ENCODE peak calls at places on chromosomes 13 and 19, in four cellular contexts. Q is H9, Z is IMR-90, H is H1. Y is an unnamed sample.

GRCh38 chr19:610801-611505 is 21.3 kb downstream of the HCN2 start:
- DNase-seq in Q (no peak), Z (peak), H (no peak), Y (no peak)

GRCh38 chr19:4831351-4832340 is at the start of gene TICAM1:
- DNase-seq in Z (peak), H (no peak), Q (no peak), Y (no peak)

GRCh38 chr13:102852556-102852955 is 6.7 kb downstream of the ERCC5 start:
- DNase-seq in H (no peak), Z (no peak), Q (no peak), Y (no peak)

GRCh38 chr13:51523082-51523518 is 61.2 kb upstream of the WDFY2 start:
- DNase-seq in Z (peak), Q (no peak), H (no peak), Y (peak)

GRCh38 chr19:42271861-42272534 is 2.9 kb downstream of the CIC start:
- DNase-seq in H (no peak), Z (no peak), Q (no peak), Y (no peak)

GRCh38 chr19:21463449-21464105 is 41.8 kb upstream of the ZNF429 start:
- DNase-seq in Z (no peak), H (peak), Q (peak), Y (peak)

GRCh38 chr19:29308977-29309520 is 96.1 kb upstream of the UQCRFS1 start:
- DNase-seq in Z (no peak), Q (peak), H (no peak), Y (peak)

GRCh38 chr13:41411536-41411935 is 45.8 kb upstream of the RGCC start:
- DNase-seq in Q (peak), H (no peak), Z (peak), Y (peak)

GRCh38 chr13:105139380-105140285 is 1395.8 kb downstream of the EFNB2 start:
- DNase-seq in H (no peak), Q (peak), Z (peak), Y (no peak)

GRCh38 chr19:575527-576506 is 3.4 kb downstream of the BSG start:
- DNase-seq in Q (no peak), Z (peak), H (no peak), Y (no peak)

GRCh38 chr13:46296920-46297319 is 85.2 kb downstream of the LRRC63 start:
- DNase-seq in Z (peak), H (no peak), Q (no peak), Y (peak)

GRCh38 chr19:18284710-18285430 is 3.4 kb upstream of the JUND start:
- DNase-seq in H (no peak), Z (no peak), Q (no peak), Y (no peak)

GRCh38 chr13:20288561-20288960 is 56.4 kb upstream of the GJB6 start:
- DNase-seq in H (no peak), Z (no peak), Q (no peak), Y (no peak)

GRCh38 chr19:38267780-38268430 is 3.5 kb downstream of the SPINT2 start:
- DNase-seq in Z (no peak), Q (no peak), H (no peak), Y (peak)

GRCh38 chr13:93183302-93183701 is 43.3 kb upstream of the GPC6 start:
- DNase-seq in H (peak), Q (peak), Z (no peak), Y (peak)

GRCh38 chr19:48591021-48591420 is 15.5 kb upstream of the SPACA4 start:
- DNase-seq in Z (no peak), Q (no peak), H (no peak), Y (peak)

GRCh38 chr19:40449506-40449905 is 5.4 kb upstream of the SERTAD3 start:
- DNase-seq in H (no peak), Z (no peak), Q (no peak), Y (no peak)

DNA sequence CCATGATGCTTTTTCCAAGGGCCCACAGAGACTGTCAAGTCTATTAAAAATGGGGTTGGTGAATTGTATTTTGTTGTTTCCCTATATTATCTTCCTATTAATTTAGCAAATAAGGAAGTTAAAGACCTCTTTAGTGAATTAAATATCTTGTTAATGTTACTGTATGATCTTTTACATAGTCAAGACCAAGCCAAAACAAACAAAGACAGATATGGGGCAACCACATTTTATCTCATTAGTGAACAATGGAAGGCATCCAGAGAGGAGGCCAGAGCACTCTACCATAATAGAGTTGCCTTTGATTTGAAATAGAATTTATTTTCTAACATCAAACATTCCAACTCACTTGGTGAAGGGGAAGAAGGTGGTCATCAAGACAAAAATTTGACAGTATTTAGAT is 169.4 kb downstream of the B3GLCT start:
- DNase-seq in Q (no peak), H (no peak), Z (no peak), Y (no peak)
- H3K56ac ChIP-seq in Q (no peak), H (no peak), Z (no peak), Y (no peak)

GRCh38 chr19:35042056-35042730 is 672 bp downstream of the HPN start:
- DNase-seq in H (no peak), Q (no peak), Z (no peak), Y (no peak)

GRCh38 chr19:35040826-35041547 is 534 bp upstream of the HPN start:
- DNase-seq in Q (peak), Z (no peak), H (no peak), Y (peak)

GRCh38 chr19:35040474-35040825 is 1.1 kb upstream of the HPN start:
- DNase-seq in Z (no peak), H (no peak), Q (no peak), Y (no peak)

GRCh38 chr19:35042954-35043604 is 1.6 kb downstream of the HPN start:
- DNase-seq in Z (no peak), H (no peak), Q (no peak), Y (no peak)

DNA sequence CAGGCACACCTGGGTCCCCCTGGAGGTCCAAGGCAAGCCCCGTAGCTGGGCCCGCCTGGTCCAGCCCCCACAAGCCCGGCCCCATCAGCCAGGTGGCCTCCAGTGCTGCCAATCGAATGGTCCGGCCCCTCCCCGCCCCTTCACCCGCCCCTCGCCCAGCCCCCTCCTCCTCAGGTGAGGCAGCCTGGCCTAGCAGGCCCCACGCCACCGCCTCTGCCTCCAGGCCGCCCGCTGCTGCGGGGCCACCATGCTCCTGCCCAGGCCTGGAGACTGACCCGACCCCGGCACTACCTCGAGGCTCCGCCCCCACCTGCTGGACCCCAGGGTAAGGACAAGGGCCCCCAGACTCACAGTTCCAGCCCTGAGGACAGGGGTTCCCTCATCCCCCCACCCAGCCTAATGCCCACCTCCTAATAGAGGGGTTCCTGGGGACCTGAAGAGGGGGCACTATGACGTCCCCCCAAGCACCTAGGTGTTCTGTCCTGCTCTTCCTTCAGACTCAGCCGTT is at the start of gene HPN:
- DNase-seq in Q (peak), Z (no peak), H (no peak), Y (peak)
- H3K56ac ChIP-seq in Q (no peak), Z (no peak), H (peak), Y (peak)

DNA sequence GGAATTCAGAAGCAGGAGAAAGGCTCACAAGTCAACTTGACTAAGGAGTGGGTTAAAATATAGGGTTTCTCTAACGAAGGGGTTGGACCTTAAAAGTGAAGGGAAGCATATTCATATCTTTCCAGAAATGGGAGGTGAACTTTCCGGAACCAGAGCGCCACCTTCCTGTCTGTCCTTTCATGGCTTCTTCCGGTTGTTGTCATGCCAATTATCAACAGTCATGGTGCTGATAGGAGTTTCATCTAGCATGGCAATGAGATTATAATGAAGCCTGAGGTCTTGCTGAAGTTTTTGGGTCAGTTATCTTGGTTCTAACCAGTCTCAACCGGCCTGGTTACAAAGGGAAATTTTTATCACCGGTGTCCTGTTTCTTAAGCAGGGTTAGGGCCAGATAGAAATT is 162.9 kb upstream of the NBEA start:
- DNase-seq in Z (no peak), Q (no peak), H (no peak), Y (peak)
- H3K56ac ChIP-seq in Z (no peak), Q (no peak), H (no peak), Y (no peak)

DNA sequence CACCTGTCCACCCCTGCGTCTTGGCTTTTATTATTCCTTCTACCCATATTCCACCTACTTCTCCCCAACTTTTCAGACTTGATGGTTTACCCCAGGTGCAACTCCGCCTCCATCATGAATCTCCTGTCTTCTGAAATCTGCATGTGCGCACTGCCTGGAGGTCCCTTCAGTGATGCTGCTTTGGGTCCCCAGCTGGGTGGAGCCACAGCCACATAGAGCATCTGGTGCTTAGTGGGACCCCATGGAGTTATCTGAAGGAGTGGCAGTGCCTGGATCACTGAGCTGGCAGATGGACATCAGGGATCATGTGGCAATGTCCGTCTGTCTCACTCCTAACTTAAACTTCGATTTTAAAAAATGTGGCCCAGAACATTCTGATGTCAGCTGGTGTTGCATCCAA is 13.5 kb downstream of the ZNF536 start:
- DNase-seq in H (no peak), Q (no peak), Z (no peak), Y (no peak)
- H3K56ac ChIP-seq in H (no peak), Q (no peak), Z (no peak), Y (no peak)

DNA sequence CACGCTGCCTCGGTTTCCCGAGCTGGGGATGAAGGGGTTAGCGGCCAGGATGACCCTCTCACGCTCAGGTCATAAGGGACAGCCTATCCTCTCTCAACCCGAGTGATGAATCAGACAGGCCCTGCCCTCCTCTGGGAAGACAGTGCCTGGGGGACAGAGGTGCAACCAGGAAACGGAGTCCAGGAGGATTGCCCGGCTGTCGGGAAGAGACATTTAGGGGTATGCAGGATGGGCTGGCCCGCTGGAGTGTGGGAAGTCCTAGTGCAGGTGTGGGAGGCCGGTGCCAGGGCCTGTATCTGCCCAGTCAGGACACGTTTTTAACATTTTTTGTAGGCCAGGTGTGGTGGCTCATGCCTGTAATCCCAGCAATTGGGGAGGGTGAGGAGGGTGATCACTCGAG is 8.3 kb downstream of the LSM7 start:
- DNase-seq in Z (no peak), Q (no peak), H (no peak), Y (no peak)
- H3K56ac ChIP-seq in Z (no peak), Q (no peak), H (no peak), Y (no peak)

DNA sequence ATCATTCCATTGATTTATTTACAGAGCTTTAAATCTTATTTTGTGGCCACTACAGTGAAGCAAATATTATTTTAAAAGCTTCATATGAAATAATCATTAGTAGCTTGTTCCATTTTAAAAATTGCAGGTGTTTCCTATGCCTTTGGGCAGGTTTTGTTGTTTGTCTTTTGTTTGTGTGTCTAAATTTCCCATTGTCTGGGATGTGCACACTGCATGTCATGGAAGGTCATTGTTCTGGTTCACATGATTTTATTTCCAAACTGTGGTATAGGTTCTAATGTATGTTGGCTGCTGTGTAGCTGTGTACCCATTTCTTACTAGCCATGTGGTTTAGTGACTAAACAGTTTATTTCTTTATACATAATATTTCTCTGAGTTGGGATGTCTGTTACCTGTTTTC is 65.6 kb downstream of the COL4A2 start:
- DNase-seq in H (no peak), Z (no peak), Q (no peak), Y (no peak)
- H3K56ac ChIP-seq in H (no peak), Z (no peak), Q (no peak), Y (no peak)

GRCh38 chr13:24473646-24474045 is 38.9 kb downstream of the PARP4 start:
- DNase-seq in Z (no peak), Q (no peak), H (no peak), Y (no peak)
- H3K56ac ChIP-seq in Z (no peak), Q (no peak), H (no peak), Y (no peak)

GRCh38 chr13:31733709-31734108 is 5.6 kb upstream of the RXFP2 start:
- DNase-seq in Z (no peak), Q (no peak), H (no peak), Y (no peak)

GRCh38 chr13:31733066-31733465 is 6.3 kb upstream of the RXFP2 start:
- DNase-seq in Q (no peak), H (no peak), Z (peak), Y (peak)

GRCh38 chr13:31731923-31732322 is 7.4 kb upstream of the RXFP2 start:
- DNase-seq in Z (no peak), H (no peak), Q (no peak), Y (no peak)
- H3K56ac ChIP-seq in Z (no peak), H (no peak), Q (no peak), Y (no peak)

GRCh38 chr19:52102782-52103181 is 7.2 kb upstream of the ZNF841 start:
- DNase-seq in Z (no peak), Q (no peak), H (no peak), Y (no peak)

GRCh38 chr19:52102163-52102562 is 6.6 kb upstream of the ZNF841 start:
- DNase-seq in Q (no peak), Z (no peak), H (no peak), Y (no peak)

GRCh38 chr19:52094526-52094925 is 1.0 kb downstream of the ZNF841 start:
- DNase-seq in Z (no peak), Q (no peak), H (no peak), Y (no peak)

GRCh38 chr19:52095172-52096014 is at the start of gene ZNF841:
- DNase-seq in Z (peak), H (peak), Q (peak), Y (peak)

GRCh38 chr19:52099497-52100138 is 4.1 kb upstream of the ZNF841 start:
- DNase-seq in Z (no peak), H (no peak), Q (no peak), Y (no peak)
- H3K56ac ChIP-seq in Z (no peak), H (no peak), Q (no peak), Y (no peak)